ENCODE peak calls at places on chromosomes 2 and 18, in nine cellular contexts. F is GM03348; L is nephron progenitor cell; E is ovary; V is amniotic stem cell; R is bronchial epithelial cell; M is CD4-positive, alpha-beta T cell; N is GM23248; P is cardiac muscle cell. H is an unnamed sample.

GRCh38 chr2:236676131-236676873 is 106.7 kb downstream of the ACKR3 start:
- DNase-seq in F (no peak), L (no peak), E (no peak), V (no peak), R (peak; percentile 60), M (no peak), N (no peak), P (no peak), H (no peak)

GRCh38 chr2:162926501-162926900 is 87.9 kb upstream of the KCNH7 start:
- DNase-seq in F (peak; percentile 7), L (no peak), E (no peak), V (peak; percentile 33), R (peak; percentile 98), M (no peak), N (peak; percentile 89), P (no peak), H (no peak)

GRCh38 chr2:142052220-142052863 is 78.5 kb downstream of the LRP1B start:
- DNase-seq in F (no peak), L (no peak), E (no peak), V (no peak), R (peak; percentile 22), M (no peak), N (no peak), P (no peak), H (no peak)

GRCh38 chr2:159084395-159085370 is 116.2 kb downstream of the TANC1 start:
- DNase-seq in F (no peak), L (no peak), E (peak; percentile 41), V (no peak), R (no peak), M (no peak), N (peak; percentile 51), P (peak; percentile 72), H (no peak)

GRCh38 chr2:37343537-37344434 is 644 bp upstream of the QPCT start:
- DNase-seq in F (peak; percentile 69), L (no peak), E (no peak), V (no peak), R (peak; percentile 50), M (no peak), N (peak; percentile 85), P (peak; percentile 72), H (no peak)

GRCh38 chr18:41761329-41762028 is 193.6 kb upstream of the PIK3C3 start:
- DNase-seq in F (peak; percentile 82), L (no peak), E (no peak), V (peak; percentile 77), R (peak; percentile 96), M (no peak), N (peak; percentile 94), P (peak; percentile 87), H (peak; percentile 56)

GRCh38 chr2:162242586-162243304 is 500 bp downstream of the FAP start:
- DNase-seq in F (peak; percentile 36), L (no peak), E (no peak), V (no peak), R (peak; percentile 48), M (no peak), N (peak; percentile 73), P (peak; percentile 91), H (peak; percentile 92)

GRCh38 chr18:33123852-33124251 is 316.7 kb downstream of the CCDC178 start:
- DNase-seq in F (no peak), L (peak; percentile 4), E (no peak), V (no peak), R (no peak), M (no peak), N (no peak), P (no peak), H (no peak)

GRCh38 chr2:230899287-230899686 is 25.8 kb downstream of the GPR55 start:
- DNase-seq in F (no peak), L (no peak), E (no peak), V (no peak), R (no peak), M (peak; percentile 7), N (no peak), P (no peak), H (no peak)

GRCh38 chr2:211216221-211216620 is 659.8 kb downstream of the CPS1 start:
- DNase-seq in F (no peak), L (no peak), E (no peak), V (no peak), R (peak; percentile 50), M (no peak), N (peak; percentile 0), P (no peak), H (no peak)

GRCh38 chr2:230723363-230723762 is 10.7 kb downstream of the CAB39 start:
- DNase-seq in F (no peak), L (no peak), E (no peak), V (no peak), R (no peak), M (no peak), N (peak; percentile 53), P (no peak), H (no peak)

GRCh38 chr2:71749671-71750101 is 296.3 kb downstream of the DYSF start:
- DNase-seq in F (peak; percentile 40), L (peak; percentile 34), E (no peak), V (no peak), R (peak; percentile 30), M (no peak), N (peak; percentile 71), P (peak; percentile 25), H (no peak)

GRCh38 chr2:127857494-127857818 is 499 bp downstream of the POLR2D start:
- DNase-seq in F (no peak), L (peak; percentile 7), E (no peak), V (no peak), R (peak; percentile 4), M (no peak), N (no peak), P (no peak), H (no peak)

GRCh38 chr2:28068098-28068497 is 177.6 kb downstream of the BABAM2 start:
- DNase-seq in F (no peak), L (no peak), E (no peak), V (no peak), R (peak; percentile 85), M (no peak), N (no peak), P (no peak), H (no peak)

GRCh38 chr2:175309799-175310198 is 128.3 kb upstream of the ATP5MC3 start:
- DNase-seq in F (peak; percentile 45), L (peak; percentile 44), E (no peak), V (peak; percentile 7), R (peak; percentile 9), M (no peak), N (peak; percentile 51), P (peak; percentile 21), H (no peak)

GRCh38 chr2:38739524-38739923 is 11.6 kb downstream of the SRSF7 start:
- DNase-seq in F (no peak), L (no peak), E (no peak), V (no peak), R (no peak), M (no peak), N (no peak), P (no peak), H (no peak)

GRCh38 chr18:59994357-59994756 is 94.6 kb downstream of the PMAIP1 start:
- DNase-seq in F (no peak), L (no peak), E (no peak), V (no peak), R (peak; percentile 15), M (no peak), N (peak; percentile 14), P (peak; percentile 6), H (no peak)

GRCh38 chr2:86037141-86037794 is 68.4 kb downstream of the POLR1A start:
- DNase-seq in F (peak; percentile 93), L (no peak), E (peak; percentile 88), V (no peak), R (peak; percentile 68), M (peak; percentile 49), N (peak; percentile 94), P (peak; percentile 94), H (no peak)

GRCh38 chr18:22550366-22550765 is 132.7 kb upstream of the CTAGE1 start:
- DNase-seq in F (no peak), L (no peak), E (no peak), V (no peak), R (peak; percentile 81), M (no peak), N (peak; percentile 78), P (no peak), H (no peak)

GRCh38 chr18:61844726-61845125 is 48.1 kb downstream of the RNF152 start:
- DNase-seq in F (no peak), L (no peak), E (no peak), V (no peak), R (no peak), M (no peak), N (no peak), P (no peak), H (no peak)

GRCh38 chr2:220556658-220557057 is 929.2 kb downstream of the SLC4A3 start:
- DNase-seq in F (peak; percentile 58), L (no peak), E (no peak), V (no peak), R (peak; percentile 62), M (no peak), N (peak; percentile 80), P (peak; percentile 39), H (peak; percentile 24)

GRCh38 chr2:227473019-227473461 is 1.1 kb downstream of the AGFG1 start:
- DNase-seq in F (no peak), L (no peak), E (no peak), V (no peak), R (no peak), M (no peak), N (no peak), P (no peak), H (no peak)

GRCh38 chr2:104447831-104448434 is 406.0 kb upstream of the POU3F3 start:
- DNase-seq in F (no peak), L (no peak), E (no peak), V (no peak), R (no peak), M (no peak), N (no peak), P (no peak), H (no peak)

GRCh38 chr2:161077367-161078210 is 82.6 kb upstream of the TANK start:
- DNase-seq in F (peak; percentile 20), L (no peak), E (no peak), V (no peak), R (peak; percentile 70), M (peak; percentile 35), N (peak; percentile 82), P (peak; percentile 86), H (no peak)

GRCh38 chr2:9258501-9258900 is 51.9 kb downstream of the ASAP2 start:
- DNase-seq in F (no peak), L (no peak), E (no peak), V (no peak), R (no peak), M (no peak), N (no peak), P (peak; percentile 63), H (no peak)

GRCh38 chr2:191148766-191149165 is 2.0 kb downstream of the STAT4 start:
- DNase-seq in F (no peak), L (no peak), E (no peak), V (no peak), R (no peak), M (no peak), N (no peak), P (no peak), H (no peak)

GRCh38 chr2:71700880-71701397 is 247.6 kb downstream of the DYSF start:
- DNase-seq in F (peak; percentile 70), L (no peak), E (no peak), V (no peak), R (no peak), M (peak; percentile 17), N (peak; percentile 80), P (peak; percentile 67), H (no peak)

GRCh38 chr2:79082987-79083386 is 4.8 kb downstream of the REG1B start:
- DNase-seq in F (no peak), L (no peak), E (no peak), V (no peak), R (no peak), M (no peak), N (no peak), P (no peak), H (no peak)

GRCh38 chr2:182980115-182980514 is 58.1 kb downstream of the NCKAP1 start:
- DNase-seq in F (peak; percentile 56), L (no peak), E (no peak), V (peak; percentile 19), R (peak; percentile 60), M (no peak), N (peak; percentile 63), P (peak; percentile 59), H (no peak)

GRCh38 chr2:200188851-200189250 is 117.6 kb upstream of the SPATS2L start:
- DNase-seq in F (no peak), L (no peak), E (no peak), V (no peak), R (peak; percentile 57), M (no peak), N (no peak), P (no peak), H (no peak)

GRCh38 chr2:157261199-157261782 is 3.8 kb downstream of the GALNT5 start:
- DNase-seq in F (peak; percentile 64), L (no peak), E (no peak), V (peak; percentile 46), R (peak; percentile 95), M (no peak), N (peak; percentile 91), P (peak; percentile 47), H (no peak)

H was measured in AG04449.